ENCODE peak calls at places on chromosomes 6 and 20, in four cellular contexts. C is H1, R is tibial artery, H is heart left ventricle. T is an unnamed sample. For H3K27me3, the result is how much of the 10 kb centered on the place peaks cover.

GRCh38 chr6:33172307-33173227 is 19.7 kb downstream of the COL11A2 start:
- DNase-seq in C (peak), R (no peak), H (no peak), T (no peak)

GRCh38 chr6:47146426-47147174 is 104.5 kb upstream of the ADGRF1 start:
- DNase-seq in C (no peak), R (no peak), H (no peak), T (no peak)

GRCh38 chr6:79632580-79632979 is 1.5 kb downstream of the SH3BGRL2 start:
- DNase-seq in C (no peak), R (no peak), H (no peak), T (no peak)

GRCh38 chr6:23659125-23659524 is 466.9 kb upstream of the NRSN1 start:
- DNase-seq in C (no peak), R (no peak), H (no peak), T (peak)

GRCh38 chr6:1500874-1501273 is 108.8 kb upstream of the FOXC1 start:
- DNase-seq in C (no peak), R (no peak), H (no peak), T (no peak)

GRCh38 chr20:52775786-52776185 is 196.4 kb upstream of the TSHZ2 start:
- DNase-seq in C (no peak), R (no peak), H (no peak), T (no peak)

GRCh38 chr6:170605860-170606259 is 21.4 kb upstream of the PDCD2 start:
- DNase-seq in C (no peak), R (no peak), H (no peak), T (no peak)

GRCh38 chr6:168884646-168885086 is 369.0 kb downstream of the THBS2 start:
- DNase-seq in C (peak), R (peak), H (peak), T (no peak)

GRCh38 chr20:35893942-35894341 is 60.4 kb downstream of the SCAND1 start:
- DNase-seq in C (no peak), R (no peak), H (no peak), T (no peak)

GRCh38 chr6:166511316-166511715 is 75.2 kb downstream of the RAMACL start:
- DNase-seq in C (no peak), R (no peak), H (no peak), T (no peak)

GRCh38 chr6:166507809-166508373 is 78.6 kb downstream of the RAMACL start:
- DNase-seq in C (no peak), R (no peak), H (no peak), T (no peak)

GRCh38 chr6:166507380-166507779 is 79.1 kb downstream of the RAMACL start:
- DNase-seq in C (no peak), R (no peak), H (no peak), T (no peak)

GRCh38 chr6:166508726-166509125 is 77.8 kb downstream of the RAMACL start:
- DNase-seq in C (no peak), R (no peak), H (no peak), T (no peak)

DNA sequence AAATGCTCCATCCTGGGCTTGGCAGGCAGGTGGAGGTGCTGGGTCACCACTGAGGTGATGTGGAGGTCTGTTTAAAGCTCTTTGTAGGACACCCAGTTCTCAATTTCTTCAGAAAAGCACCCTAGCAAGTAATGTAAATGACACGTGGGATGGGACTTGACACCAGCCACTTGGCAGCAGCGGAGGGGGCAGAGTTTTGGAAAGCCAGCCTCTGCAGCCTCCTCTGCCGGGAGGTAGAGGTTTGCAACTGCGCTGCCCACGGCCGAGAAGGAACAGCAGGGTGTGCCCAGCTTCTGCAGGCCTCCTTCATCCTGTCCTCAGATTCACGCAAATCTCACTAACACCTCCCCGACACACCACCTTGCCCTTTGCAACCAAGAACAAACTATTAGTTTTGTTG is 77.3 kb downstream of the RAMACL start:
- DNase-seq in C (no peak), R (no peak), H (no peak), T (no peak)
- H3K4me3 ChIP-seq in C (no peak), R (no peak), H (no peak), T (no peak)

DNA sequence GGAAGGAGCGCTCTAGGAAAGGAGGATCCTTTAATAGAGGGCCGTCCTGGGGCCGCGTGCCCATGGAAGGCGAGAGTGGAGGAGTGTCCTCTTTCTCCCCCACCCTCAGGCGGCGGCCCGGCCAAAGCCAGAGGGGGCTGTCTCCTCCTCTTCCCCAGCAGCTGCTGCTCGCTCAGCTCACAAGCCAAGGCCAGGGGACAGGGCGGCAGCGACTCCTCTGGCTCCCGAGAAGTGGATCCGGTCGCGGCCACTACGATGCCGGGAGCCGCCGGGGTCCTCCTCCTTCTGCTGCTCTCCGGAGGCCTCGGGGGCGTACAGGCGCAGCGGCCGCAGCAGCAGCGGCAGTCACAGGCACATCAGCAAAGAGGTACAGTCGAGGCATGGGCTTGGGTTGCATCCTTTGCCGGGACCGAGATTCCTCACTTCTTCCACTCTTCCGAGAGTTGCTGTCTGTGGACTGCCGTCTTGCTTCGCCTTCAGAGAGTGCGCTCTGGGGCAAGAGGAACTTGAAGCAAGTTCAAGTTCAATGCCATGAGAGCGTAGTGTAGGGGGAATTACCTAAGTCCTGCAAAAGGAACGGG is at the start of gene LAMA2:
- DNase-seq in C (peak), R (peak), H (peak), T (peak)
- TF ChIP-seq CTCF in C (peak), R (no peak), H (no peak), T (peak)

GRCh38 chr20:48747840-48748416 is 79.9 kb downstream of the PREX1 start:
- DNase-seq in C (no peak), R (no peak), H (no peak), T (no peak)
- H3K27me3 ChIP-seq in C (under half), R (under half), H (under half), T (under half)

GRCh38 chr6:5172057-5172683 is 87.0 kb downstream of the PPP1R3G start:
- DNase-seq in C (no peak), R (no peak), H (no peak), T (no peak)

GRCh38 chr6:5174756-5175155 is 86.0 kb downstream of the LYRM4 start:
- DNase-seq in C (no peak), R (no peak), H (no peak), T (no peak)

GRCh38 chr6:5173862-5174643 is 86.7 kb downstream of the LYRM4 start:
- DNase-seq in C (no peak), R (no peak), H (no peak), T (no peak)

GRCh38 chr6:5175195-5175594 is 85.6 kb downstream of the LYRM4 start:
- DNase-seq in C (peak), R (no peak), H (no peak), T (no peak)

DNA sequence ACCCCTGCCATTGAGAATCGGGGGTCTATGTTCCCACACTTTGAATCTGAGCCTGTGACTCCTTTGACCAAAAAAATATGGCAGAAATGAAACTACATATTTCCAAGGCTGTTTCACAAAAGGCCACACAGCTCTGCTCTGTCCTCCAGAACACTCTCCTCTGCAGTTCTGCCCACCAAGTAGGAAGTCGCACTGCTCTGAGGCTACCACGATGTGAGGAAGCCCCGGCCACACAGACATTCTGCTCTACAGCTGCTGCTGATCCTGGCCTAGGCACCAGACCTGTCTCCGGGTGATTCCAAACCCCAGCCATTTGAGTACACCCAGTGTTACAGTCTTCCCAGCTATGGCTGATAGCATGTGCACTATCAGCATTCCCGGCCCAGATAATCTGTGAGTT is 85.1 kb downstream of the LYRM4 start:
- DNase-seq in C (no peak), R (no peak), H (no peak), T (no peak)
- H3K4me3 ChIP-seq in C (no peak), R (no peak), H (no peak), T (no peak)

GRCh38 chr20:49664914-49665313 is 48.8 kb downstream of the B4GALT5 start:
- DNase-seq in C (no peak), R (no peak), H (no peak), T (no peak)
- TF ChIP-seq CTCF in C (no peak), R (no peak), H (no peak), T (no peak)

GRCh38 chr20:3854462-3854870 is 7.8 kb downstream of the MAVS start:
- DNase-seq in C (no peak), R (no peak), H (no peak), T (no peak)

GRCh38 chr20:3862333-3862732 is 15.7 kb downstream of the MAVS start:
- DNase-seq in C (no peak), R (no peak), H (no peak), T (no peak)

GRCh38 chr20:3858689-3859088 is 12.1 kb downstream of the MAVS start:
- DNase-seq in C (no peak), R (no peak), H (no peak), T (no peak)

GRCh38 chr20:3861191-3861590 is 14.6 kb downstream of the MAVS start:
- DNase-seq in C (no peak), R (no peak), H (no peak), T (no peak)

GRCh38 chr20:3857405-3857804 is 10.8 kb downstream of the MAVS start:
- DNase-seq in C (no peak), R (no peak), H (no peak), T (no peak)
- H3K27me3 ChIP-seq in C (under half), R (under half), H (under half), T (under half)